ENCODE peak calls at places on chromosomes 16 and 17, in nine cellular contexts. One of them, this sample, is unnamed.

GRCh38 chr17:559699-560378 is 154.8 kb downstream of the VPS53 start:
- DNase-seq in breast epithelium: no peak
- DNase-seq in adipocyte: peak
- DNase-seq in T-helper 1 cell: no peak
- DNase-seq in hepatocyte: peak
- DNase-seq in activated CD8-positive, alpha-beta memory T cell treated with anti-CD3 and anti-CD28 coated beads, Interleukin-2, amount 50 U/mL, for 4 hours: no peak
- DNase-seq in RCC 7860: peak
- DNase-seq in mammary epithelial cell: peak
- DNase-seq in stimulated activated naive CD4-positive, alpha-beta T cell: no peak
- DNase-seq in this sample: no peak

GRCh38 chr16:49491111-49491670 is 117.6 kb downstream of the C16orf78 start:
- DNase-seq in mammary epithelial cell: no peak
- DNase-seq in adipocyte: no peak
- DNase-seq in activated CD8-positive, alpha-beta memory T cell treated with anti-CD3 and anti-CD28 coated beads, Interleukin-2, amount 50 U/mL, for 4 hours: no peak
- DNase-seq in T-helper 1 cell: no peak
- DNase-seq in stimulated activated naive CD4-positive, alpha-beta T cell: no peak
- DNase-seq in RCC 7860: no peak
- DNase-seq in hepatocyte: no peak
- DNase-seq in breast epithelium: peak
- DNase-seq in this sample: no peak

GRCh38 chr17:69075823-69076222 is 15.1 kb upstream of the ABCA9 start:
- DNase-seq in hepatocyte: no peak
- DNase-seq in mammary epithelial cell: no peak
- DNase-seq in RCC 7860: no peak
- DNase-seq in breast epithelium: no peak
- DNase-seq in activated CD8-positive, alpha-beta memory T cell treated with anti-CD3 and anti-CD28 coated beads, Interleukin-2, amount 50 U/mL, for 4 hours: no peak
- DNase-seq in adipocyte: no peak
- DNase-seq in stimulated activated naive CD4-positive, alpha-beta T cell: no peak
- DNase-seq in T-helper 1 cell: no peak
- DNase-seq in this sample: no peak

GRCh38 chr17:50604470-50604869 is 30.2 kb upstream of the ABCC3 start:
- DNase-seq in adipocyte: peak
- DNase-seq in T-helper 1 cell: no peak
- DNase-seq in mammary epithelial cell: no peak
- DNase-seq in stimulated activated naive CD4-positive, alpha-beta T cell: no peak
- DNase-seq in hepatocyte: peak
- DNase-seq in activated CD8-positive, alpha-beta memory T cell treated with anti-CD3 and anti-CD28 coated beads, Interleukin-2, amount 50 U/mL, for 4 hours: no peak
- DNase-seq in RCC 7860: no peak
- DNase-seq in breast epithelium: no peak
- DNase-seq in this sample: no peak

GRCh38 chr17:78637146-78637545 is 60.0 kb upstream of the DNAH17 start:
- DNase-seq in adipocyte: no peak
- DNase-seq in hepatocyte: no peak
- DNase-seq in stimulated activated naive CD4-positive, alpha-beta T cell: no peak
- DNase-seq in T-helper 1 cell: no peak
- DNase-seq in activated CD8-positive, alpha-beta memory T cell treated with anti-CD3 and anti-CD28 coated beads, Interleukin-2, amount 50 U/mL, for 4 hours: no peak
- DNase-seq in mammary epithelial cell: no peak
- DNase-seq in RCC 7860: no peak
- DNase-seq in breast epithelium: no peak
- DNase-seq in this sample: no peak

GRCh38 chr16:57788252-57788841 is 13.9 kb downstream of the KIFC3 start:
- DNase-seq in adipocyte: no peak
- DNase-seq in stimulated activated naive CD4-positive, alpha-beta T cell: no peak
- DNase-seq in hepatocyte: no peak
- DNase-seq in activated CD8-positive, alpha-beta memory T cell treated with anti-CD3 and anti-CD28 coated beads, Interleukin-2, amount 50 U/mL, for 4 hours: no peak
- DNase-seq in RCC 7860: no peak
- DNase-seq in T-helper 1 cell: no peak
- DNase-seq in mammary epithelial cell: no peak
- DNase-seq in breast epithelium: no peak
- DNase-seq in this sample: no peak

GRCh38 chr17:6757747-6758146 is 1.9 kb downstream of the XAF1 start:
- DNase-seq in T-helper 1 cell: no peak
- DNase-seq in RCC 7860: no peak
- DNase-seq in mammary epithelial cell: no peak
- DNase-seq in activated CD8-positive, alpha-beta memory T cell treated with anti-CD3 and anti-CD28 coated beads, Interleukin-2, amount 50 U/mL, for 4 hours: no peak
- DNase-seq in hepatocyte: no peak
- DNase-seq in adipocyte: no peak
- DNase-seq in stimulated activated naive CD4-positive, alpha-beta T cell: no peak
- DNase-seq in breast epithelium: no peak
- DNase-seq in this sample: no peak

GRCh38 chr17:27892542-27892865 is 661 bp downstream of the LYRM9 start:
- DNase-seq in RCC 7860: no peak
- DNase-seq in mammary epithelial cell: no peak
- DNase-seq in hepatocyte: no peak
- DNase-seq in stimulated activated naive CD4-positive, alpha-beta T cell: no peak
- DNase-seq in breast epithelium: no peak
- DNase-seq in adipocyte: no peak
- DNase-seq in T-helper 1 cell: no peak
- DNase-seq in activated CD8-positive, alpha-beta memory T cell treated with anti-CD3 and anti-CD28 coated beads, Interleukin-2, amount 50 U/mL, for 4 hours: no peak
- DNase-seq in this sample: no peak

GRCh38 chr16:3065742-3066439 is 451 bp downstream of the IL32 start:
- DNase-seq in mammary epithelial cell: no peak
- DNase-seq in stimulated activated naive CD4-positive, alpha-beta T cell: peak
- DNase-seq in hepatocyte: no peak
- DNase-seq in adipocyte: no peak
- DNase-seq in RCC 7860: no peak
- DNase-seq in breast epithelium: no peak
- DNase-seq in T-helper 1 cell: no peak
- DNase-seq in activated CD8-positive, alpha-beta memory T cell treated with anti-CD3 and anti-CD28 coated beads, Interleukin-2, amount 50 U/mL, for 4 hours: no peak
- DNase-seq in this sample: no peak

GRCh38 chr17:20266806-20267458 is 200.4 kb downstream of the LGALS9B start:
- DNase-seq in RCC 7860: peak
- DNase-seq in breast epithelium: no peak
- DNase-seq in activated CD8-positive, alpha-beta memory T cell treated with anti-CD3 and anti-CD28 coated beads, Interleukin-2, amount 50 U/mL, for 4 hours: no peak
- DNase-seq in hepatocyte: peak
- DNase-seq in mammary epithelial cell: peak
- DNase-seq in T-helper 1 cell: no peak
- DNase-seq in adipocyte: peak
- DNase-seq in stimulated activated naive CD4-positive, alpha-beta T cell: no peak
- DNase-seq in this sample: no peak

GRCh38 chr17:74071280-74071679 is 132.2 kb upstream of the RPL38 start:
- DNase-seq in activated CD8-positive, alpha-beta memory T cell treated with anti-CD3 and anti-CD28 coated beads, Interleukin-2, amount 50 U/mL, for 4 hours: no peak
- DNase-seq in hepatocyte: no peak
- DNase-seq in stimulated activated naive CD4-positive, alpha-beta T cell: no peak
- DNase-seq in breast epithelium: no peak
- DNase-seq in mammary epithelial cell: no peak
- DNase-seq in T-helper 1 cell: no peak
- DNase-seq in adipocyte: no peak
- DNase-seq in RCC 7860: no peak
- DNase-seq in this sample: no peak

GRCh38 chr16:74253146-74253545 is 43.5 kb upstream of the PSMD7 start:
- DNase-seq in mammary epithelial cell: no peak
- DNase-seq in hepatocyte: no peak
- DNase-seq in adipocyte: no peak
- DNase-seq in RCC 7860: no peak
- DNase-seq in activated CD8-positive, alpha-beta memory T cell treated with anti-CD3 and anti-CD28 coated beads, Interleukin-2, amount 50 U/mL, for 4 hours: no peak
- DNase-seq in T-helper 1 cell: no peak
- DNase-seq in stimulated activated naive CD4-positive, alpha-beta T cell: no peak
- DNase-seq in breast epithelium: no peak
- DNase-seq in this sample: no peak

GRCh38 chr17:6071528-6072065 is 1.4 kb downstream of the WSCD1 start:
- DNase-seq in T-helper 1 cell: no peak
- DNase-seq in RCC 7860: no peak
- DNase-seq in stimulated activated naive CD4-positive, alpha-beta T cell: no peak
- DNase-seq in breast epithelium: no peak
- DNase-seq in adipocyte: no peak
- DNase-seq in hepatocyte: no peak
- DNase-seq in activated CD8-positive, alpha-beta memory T cell treated with anti-CD3 and anti-CD28 coated beads, Interleukin-2, amount 50 U/mL, for 4 hours: no peak
- DNase-seq in mammary epithelial cell: no peak
- DNase-seq in this sample: no peak

GRCh38 chr17:36001109-36001735 is at the start of gene CCL15:
- DNase-seq in RCC 7860: no peak
- DNase-seq in T-helper 1 cell: no peak
- DNase-seq in adipocyte: no peak
- DNase-seq in activated CD8-positive, alpha-beta memory T cell treated with anti-CD3 and anti-CD28 coated beads, Interleukin-2, amount 50 U/mL, for 4 hours: no peak
- DNase-seq in breast epithelium: no peak
- DNase-seq in hepatocyte: peak
- DNase-seq in mammary epithelial cell: no peak
- DNase-seq in stimulated activated naive CD4-positive, alpha-beta T cell: no peak
- DNase-seq in this sample: no peak

GRCh38 chr16:30092373-30093010 is 768 bp upstream of the TBX6 start:
- DNase-seq in activated CD8-positive, alpha-beta memory T cell treated with anti-CD3 and anti-CD28 coated beads, Interleukin-2, amount 50 U/mL, for 4 hours: peak
- DNase-seq in stimulated activated naive CD4-positive, alpha-beta T cell: peak
- DNase-seq in breast epithelium: no peak
- DNase-seq in hepatocyte: peak
- DNase-seq in RCC 7860: no peak
- DNase-seq in adipocyte: peak
- DNase-seq in mammary epithelial cell: no peak
- DNase-seq in T-helper 1 cell: peak
- DNase-seq in this sample: no peak

This sample was measured in LNCaP clone FGC.